ENCODE peak calls at places on chromosomes 5 and 9, in eight cellular contexts. M is GM23248; Q is kidney; Y is breast epithelium; J is naive thymus-derived CD4-positive, alpha-beta T cell; B is left lung; V is pancreas; K is mammary epithelial cell. A is an unnamed sample.

GRCh38 chr5:149265559-149265958 is 6.1 kb upstream of the AFAP1L1 start:
- DNase-seq in M (peak), Q (no peak), Y (no peak), J (no peak), B (no peak), V (no peak), K (peak), A (no peak)

GRCh38 chr9:137878146-137878941 is 762 bp downstream of the CACNA1B start:
- DNase-seq in M (peak), Q (no peak), Y (no peak), J (peak), B (no peak), V (no peak), K (peak), A (no peak)

GRCh38 chr9:124342402-124342945 is 72.8 kb downstream of the PSMB7 start:
- DNase-seq in M (no peak), Q (no peak), Y (no peak), J (no peak), B (peak), V (no peak), K (no peak), A (no peak)

GRCh38 chr9:91951944-91952520 is 2.0 kb upstream of the ROR2 start:
- DNase-seq in M (peak), Q (no peak), Y (no peak), J (no peak), B (no peak), V (no peak), K (peak), A (no peak)

GRCh38 chr5:14424011-14424685 is 157.4 kb upstream of the OTULINL start:
- DNase-seq in M (no peak), Q (no peak), Y (no peak), J (no peak), B (no peak), V (no peak), K (no peak), A (no peak)

GRCh38 chr5:52073993-52074689 is 690.9 kb downstream of the ISL1 start:
- DNase-seq in M (no peak), Q (no peak), Y (no peak), J (no peak), B (no peak), V (no peak), K (no peak), A (no peak)

GRCh38 chr9:113154471-113154870 is 3.7 kb downstream of the SLC31A2 start:
- DNase-seq in M (peak), Q (no peak), Y (no peak), J (no peak), B (no peak), V (no peak), K (peak), A (no peak)

GRCh38 chr9:117783828-117784227 is 79.6 kb downstream of the TLR4 start:
- DNase-seq in M (no peak), Q (no peak), Y (no peak), J (no peak), B (no peak), V (no peak), K (no peak), A (peak)

GRCh38 chr5:82421119-82421518 is 143.0 kb upstream of the RPS23 start:
- DNase-seq in M (peak), Q (no peak), Y (no peak), J (no peak), B (no peak), V (no peak), K (peak), A (no peak)

GRCh38 chr5:17455937-17456336 is 42.1 kb upstream of the TAF11L2 start:
- DNase-seq in M (no peak), Q (no peak), Y (no peak), J (no peak), B (no peak), V (no peak), K (no peak), A (no peak)

GRCh38 chr5:9419794-9420193 is 126.1 kb downstream of the SEMA5A start:
- DNase-seq in M (no peak), Q (no peak), Y (no peak), J (no peak), B (no peak), V (no peak), K (no peak), A (no peak)

GRCh38 chr5:77882670-77883257 is 106.6 kb upstream of the TBCA start:
- DNase-seq in M (peak), Q (no peak), Y (no peak), J (no peak), B (no peak), V (no peak), K (peak), A (no peak)

GRCh38 chr9:6512085-6512657 is 99.2 kb downstream of the UHRF2 start:
- DNase-seq in M (peak), Q (no peak), Y (no peak), J (no peak), B (no peak), V (no peak), K (no peak), A (no peak)

GRCh38 chr5:55903121-55903701 is 52.1 kb downstream of the IL31RA start:
- DNase-seq in M (no peak), Q (no peak), Y (no peak), J (peak), B (no peak), V (no peak), K (peak), A (no peak)

GRCh38 chr5:149005077-149005892 is 57.6 kb downstream of the SH3TC2 start:
- DNase-seq in M (peak), Q (no peak), Y (no peak), J (no peak), B (no peak), V (no peak), K (peak), A (peak)

GRCh38 chr5:10099548-10099947 is 150.1 kb downstream of the ATPSCKMT start:
- DNase-seq in M (no peak), Q (no peak), Y (no peak), J (no peak), B (no peak), V (no peak), K (no peak), A (no peak)

GRCh38 chr9:121901616-121902015 is 191.5 kb downstream of the TTLL11 start:
- DNase-seq in M (no peak), Q (no peak), Y (no peak), J (no peak), B (no peak), V (no peak), K (no peak), A (no peak)

GRCh38 chr5:103218164-103218563 is 40.4 kb upstream of the MACIR start:
- DNase-seq in M (peak), Q (no peak), Y (no peak), J (no peak), B (no peak), V (no peak), K (no peak), A (no peak)

GRCh38 chr5:71932649-71933338 is 174.5 kb upstream of the MAP1B start:
- DNase-seq in M (peak), Q (peak), Y (no peak), J (no peak), B (no peak), V (peak), K (no peak), A (peak)

GRCh38 chr9:93265972-93266371 is 82.0 kb downstream of the WNK2 start:
- DNase-seq in M (no peak), Q (no peak), Y (no peak), J (no peak), B (no peak), V (peak), K (no peak), A (peak)

GRCh38 chr9:18331808-18332209 is 142.1 kb upstream of the ADAMTSL1 start:
- DNase-seq in M (no peak), Q (no peak), Y (no peak), J (no peak), B (no peak), V (no peak), K (no peak), A (no peak)

GRCh38 chr9:96554326-96554725 is 65.3 kb downstream of the CDC14B start:
- DNase-seq in M (peak), Q (no peak), Y (no peak), J (no peak), B (no peak), V (no peak), K (no peak), A (no peak)

GRCh38 chr5:1967716-1968115 is 85.0 kb upstream of the IRX4 start:
- DNase-seq in M (no peak), Q (no peak), Y (no peak), J (no peak), B (no peak), V (no peak), K (no peak), A (peak)

GRCh38 chr5:34585601-34586104 is 70.5 kb upstream of the RAI14 start:
- DNase-seq in M (peak), Q (no peak), Y (peak), J (no peak), B (no peak), V (peak), K (peak), A (no peak)

GRCh38 chr9:136399176-136400037 is 563 bp downstream of the SNAPC4 start:
- DNase-seq in M (peak), Q (no peak), Y (no peak), J (peak), B (peak), V (peak), K (peak), A (no peak)

GRCh38 chr9:967436-967835 is 9.0 kb upstream of the DMRT3 start:
- DNase-seq in M (no peak), Q (no peak), Y (no peak), J (no peak), B (no peak), V (no peak), K (no peak), A (no peak)

GRCh38 chr5:174725261-174725990 is 1.0 kb downstream of the MSX2 start:
- DNase-seq in M (no peak), Q (no peak), Y (no peak), J (no peak), B (no peak), V (no peak), K (peak), A (no peak)
- H3K27ac ChIP-seq in M (no peak), Q (no peak), Y (peak), J (no peak), B (no peak), V (no peak), K (no peak), A (no peak)

GRCh38 chr9:76198336-76198735 is 195.9 kb downstream of the RFK start:
- DNase-seq in M (peak), Q (no peak), Y (no peak), J (no peak), B (no peak), V (no peak), K (no peak), A (no peak)
- H3K27ac ChIP-seq in M (no peak), Q (no peak), Y (no peak), J (no peak), B (no peak), V (no peak), K (no peak), A (no peak)

DNA sequence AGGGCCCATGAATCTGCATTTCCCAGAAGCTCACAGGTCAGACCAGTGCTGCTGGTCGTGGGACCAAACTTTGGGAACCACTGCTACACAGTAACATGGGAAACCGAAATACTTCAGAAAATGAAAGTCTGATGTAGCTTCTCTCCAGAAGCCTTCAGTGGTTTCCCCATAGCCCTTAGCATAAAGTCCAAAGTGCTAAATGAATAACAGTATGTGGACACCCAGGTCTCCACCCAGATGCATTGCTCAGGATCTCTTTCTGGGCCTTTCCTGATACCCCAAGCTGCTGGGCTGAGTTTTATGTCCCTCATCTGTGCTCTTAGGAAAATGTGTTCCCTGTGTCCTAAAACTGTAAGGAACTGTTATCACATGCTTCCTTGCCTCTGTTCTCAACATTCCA is 100.4 kb downstream of the NFIB start:
- DNase-seq in M (no peak), Q (no peak), Y (no peak), J (no peak), B (no peak), V (no peak), K (no peak), A (no peak)
- H3K27ac ChIP-seq in M (no peak), Q (peak), Y (peak), J (no peak), B (no peak), V (peak), K (no peak), A (peak)

DNA sequence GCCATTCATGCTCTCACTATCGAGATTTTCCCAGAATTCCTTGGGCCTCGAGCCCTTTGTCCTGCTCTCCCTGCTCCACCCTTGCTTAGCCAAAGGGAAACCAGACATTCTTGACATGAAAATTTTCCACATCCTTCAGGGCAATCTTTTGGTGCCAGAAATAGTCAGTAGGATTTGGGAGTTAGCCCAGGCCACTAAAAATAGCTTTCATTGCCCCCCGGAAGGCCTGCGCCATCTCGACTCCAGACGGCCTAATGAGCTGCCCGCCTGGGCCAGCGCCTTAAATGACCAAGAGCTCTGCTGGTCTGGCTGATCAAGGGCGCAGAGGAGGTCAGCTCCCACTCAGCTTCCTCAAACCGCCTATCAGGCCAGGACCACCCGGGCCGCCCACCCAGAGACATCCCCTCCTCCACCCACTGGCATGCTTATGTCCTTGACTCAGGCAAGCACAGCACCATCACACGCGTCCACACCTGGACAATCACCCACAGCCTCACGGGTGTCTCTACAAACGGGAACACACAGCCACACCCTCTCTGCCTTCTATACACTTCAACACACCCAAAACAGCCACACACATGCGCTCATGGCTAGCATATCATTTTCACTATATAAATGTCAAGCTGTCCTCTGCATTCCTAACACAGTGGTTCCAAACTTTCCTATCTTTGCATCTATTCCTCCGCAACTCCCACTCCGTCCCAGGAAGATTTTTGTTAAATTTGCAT is 20.9 kb downstream of the DUSP1 start:
- DNase-seq in M (no peak), Q (peak), Y (no peak), J (no peak), B (no peak), V (no peak), K (no peak), A (no peak)
- H3K27ac ChIP-seq in M (no peak), Q (peak), Y (peak), J (no peak), B (peak), V (no peak), K (no peak), A (no peak)

DNA sequence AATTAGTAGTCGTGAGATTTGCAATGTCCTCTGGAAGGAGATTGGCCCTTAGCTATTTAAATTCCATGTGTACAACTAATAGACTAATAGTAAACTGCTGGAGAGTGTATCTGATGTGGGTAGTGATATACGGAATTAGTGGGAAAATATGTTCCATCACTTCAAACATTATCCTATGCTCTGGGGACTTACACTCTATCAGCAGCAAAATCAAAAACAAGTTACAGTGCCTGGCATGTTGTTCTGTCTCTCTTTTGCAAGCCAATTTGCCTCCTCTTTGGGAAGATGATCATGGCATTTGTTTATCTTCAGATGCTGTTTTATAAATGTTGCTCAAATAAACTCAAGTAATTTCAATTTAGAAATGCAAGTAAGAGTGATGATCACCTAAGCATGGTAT is 311.9 kb upstream of the ACO1 start:
- DNase-seq in M (no peak), Q (no peak), Y (no peak), J (no peak), B (no peak), V (no peak), K (no peak), A (no peak)
- H3K27ac ChIP-seq in M (no peak), Q (no peak), Y (no peak), J (no peak), B (no peak), V (no peak), K (no peak), A (no peak)

GRCh38 chr9:133580971-133581370 is 28.2 kb downstream of the FAM163B start:
- DNase-seq in M (no peak), Q (no peak), Y (no peak), J (no peak), B (peak), V (no peak), K (no peak), A (no peak)

GRCh38 chr9:133582501-133583045 is 26.6 kb downstream of the FAM163B start:
- DNase-seq in M (no peak), Q (no peak), Y (no peak), J (no peak), B (peak), V (no peak), K (no peak), A (no peak)

GRCh38 chr9:133580416-133580738 is 28.8 kb downstream of the FAM163B start:
- DNase-seq in M (no peak), Q (no peak), Y (no peak), J (no peak), B (no peak), V (no peak), K (no peak), A (no peak)

GRCh38 chr9:133583111-133583510 is 26.1 kb downstream of the FAM163B start:
- DNase-seq in M (no peak), Q (no peak), Y (no peak), J (no peak), B (peak), V (no peak), K (no peak), A (no peak)

GRCh38 chr9:133581553-133582343 is 27.4 kb downstream of the FAM163B start:
- DNase-seq in M (no peak), Q (no peak), Y (no peak), J (no peak), B (peak), V (no peak), K (peak), A (no peak)
- H3K27ac ChIP-seq in M (no peak), Q (no peak), Y (no peak), J (no peak), B (no peak), V (no peak), K (no peak), A (no peak)

DNA sequence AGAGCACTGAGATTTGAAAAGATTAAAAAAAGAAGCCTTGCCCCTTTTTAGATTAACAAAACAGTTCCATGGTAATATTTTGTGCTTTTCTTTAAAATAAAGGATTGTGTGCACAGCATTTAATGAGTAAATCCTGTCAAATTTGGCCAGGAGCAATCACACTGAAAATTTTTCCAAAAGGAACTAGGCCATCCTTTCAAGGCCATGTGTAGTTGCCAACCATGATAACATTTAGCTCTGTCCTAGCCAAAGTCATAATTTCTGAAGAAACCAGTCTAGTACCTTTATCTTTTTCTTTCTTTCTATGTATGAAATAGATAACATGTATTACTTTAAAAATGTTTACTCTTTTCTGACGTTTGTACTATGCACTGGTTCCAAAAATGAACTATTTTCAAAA is 143.6 kb downstream of the PBX3 start:
- DNase-seq in M (no peak), Q (no peak), Y (no peak), J (no peak), B (no peak), V (no peak), K (no peak), A (no peak)
- H3K27ac ChIP-seq in M (peak), Q (no peak), Y (no peak), J (no peak), B (no peak), V (no peak), K (peak), A (no peak)